ENCODE peak calls at places on chromosomes 1 and 21, in nine cellular contexts. I, Q, A, L, D, J, P, T and B are unnamed samples.
A peak's percentile ranks its signal among the peaks of the same experiment; 100 is the strongest.

GRCh38 chr1:5933676-5934057 is 58.6 kb downstream of the NPHP4 start:
- DNase-seq in T (no peak), P (no peak), Q (no peak), J (no peak), D (no peak), A (no peak), L (no peak), I (no peak), B (no peak)

GRCh38 chr1:27760411-27760810 is 12.6 kb upstream of the STX12 start:
- DNase-seq in I (no peak), T (no peak), Q (no peak), J (no peak), L (peak; percentile 25), A (no peak), P (no peak), D (no peak), B (no peak)

GRCh38 chr1:169112241-169112640 is 5.8 kb downstream of the ATP1B1 start:
- DNase-seq in T (no peak), D (no peak), Q (no peak), P (peak; percentile 53), L (no peak), I (peak; percentile 69), J (no peak), A (peak; percentile 88), B (no peak)

GRCh38 chr1:50735443-50735842 is 224.6 kb downstream of the FAF1 start:
- DNase-seq in I (no peak), A (peak; percentile 20), J (no peak), D (no peak), P (no peak), Q (no peak), L (peak; percentile 44), T (no peak), B (peak; percentile 17)

GRCh38 chr1:10473145-10473765 is 926 bp upstream of the DFFA start:
- DNase-seq in D (no peak), T (no peak), P (no peak), I (no peak), L (no peak), J (no peak), A (no peak), Q (no peak), B (no peak)

GRCh38 chr21:26965567-26966359 is 1.1 kb downstream of the ADAMTS5 start:
- DNase-seq in T (no peak), D (peak; percentile 87), Q (no peak), A (no peak), L (peak; percentile 46), I (no peak), P (peak; percentile 19), J (no peak), B (peak; percentile 58)

GRCh38 chr1:10685196-10685850 is 111.1 kb downstream of the CASZ1 start:
- DNase-seq in Q (no peak), T (no peak), P (no peak), D (no peak), A (no peak), I (no peak), L (no peak), J (no peak), B (no peak)

GRCh38 chr1:2115922-2116341 is 65.7 kb downstream of the PRKCZ start:
- DNase-seq in I (no peak), Q (no peak), J (no peak), T (no peak), D (peak; percentile 46), L (no peak), P (no peak), A (no peak), B (no peak)

GRCh38 chr1:118785246-118785645 is 202.9 kb downstream of the TBX15 start:
- DNase-seq in J (no peak), T (no peak), D (no peak), L (peak; percentile 46), I (peak; percentile 24), A (peak; percentile 3), P (no peak), Q (no peak), B (no peak)

GRCh38 chr1:179080866-179081695 is 789 bp upstream of the TOR3A start:
- DNase-seq in Q (no peak), L (no peak), P (no peak), J (no peak), T (no peak), I (no peak), A (no peak), D (no peak), B (no peak)

GRCh38 chr21:27561116-27561515 is 594.2 kb upstream of the ADAMTS5 start:
- DNase-seq in T (no peak), I (no peak), D (no peak), A (no peak), Q (no peak), J (no peak), P (peak; percentile 17), L (no peak), B (peak; percentile 28)

GRCh38 chr1:21607549-21608529 is 61.3 kb downstream of the RAP1GAP start:
- DNase-seq in P (peak; percentile 98), T (no peak), Q (no peak), J (peak; percentile 67), I (peak; percentile 97), L (peak; percentile 78), D (peak; percentile 90), A (peak; percentile 65), B (peak; percentile 96)

GRCh38 chr1:223233410-223234163 is 90.5 kb upstream of the TLR5 start:
- DNase-seq in P (no peak), J (peak; percentile 65), L (peak; percentile 77), D (no peak), Q (no peak), A (no peak), I (peak; percentile 42), T (peak; percentile 21), B (no peak)

GRCh38 chr1:221878134-221878533 is 136.2 kb upstream of the DUSP10 start:
- DNase-seq in D (no peak), J (no peak), Q (no peak), A (no peak), T (no peak), L (peak; percentile 29), P (no peak), I (no peak), B (no peak)

GRCh38 chr1:219339466-219339865 is 165.8 kb downstream of the LYPLAL1 start:
- DNase-seq in D (no peak), L (peak; percentile 36), T (no peak), J (no peak), A (no peak), I (no peak), P (no peak), Q (no peak), B (no peak)

GRCh38 chr1:244302889-244303609 is 148.7 kb downstream of the ADSS2 start:
- DNase-seq in A (no peak), D (no peak), I (no peak), L (peak; percentile 54), P (peak; percentile 64), T (peak; percentile 59), Q (no peak), J (peak; percentile 92), B (peak; percentile 45)

GRCh38 chr1:229303855-229304254 is 32.9 kb downstream of the RAB4A start:
- DNase-seq in D (no peak), Q (no peak), L (no peak), T (no peak), A (no peak), I (no peak), P (no peak), J (no peak), B (no peak)

GRCh38 chr1:185441608-185442007 is 124.6 kb upstream of the IVNS1ABP start:
- DNase-seq in L (peak; percentile 63), I (peak; percentile 80), T (peak; percentile 93), D (no peak), J (peak; percentile 37), A (no peak), P (no peak), Q (no peak), B (no peak)

GRCh38 chr1:910881-911721 is 12.6 kb upstream of the SAMD11 start:
- DNase-seq in P (peak; percentile 17), A (no peak), J (peak; percentile 74), L (peak; percentile 32), I (peak; percentile 76), D (peak; percentile 42), T (peak; percentile 41), Q (no peak), B (no peak)

GRCh38 chr1:26044971-26045711 is 777 bp downstream of the SLC30A2 start:
- DNase-seq in T (no peak), A (no peak), Q (no peak), I (no peak), J (no peak), D (peak; percentile 43), L (no peak), P (no peak), B (no peak)

GRCh38 chr21:46639489-46640386 is 4.3 kb downstream of the PRMT2 start:
- DNase-seq in Q (no peak), T (no peak), A (peak; percentile 50), L (peak; percentile 46), J (no peak), D (no peak), I (no peak), P (no peak), B (no peak)
- TF ChIP-seq CTCF in Q (peak; percentile 45), T (no peak), A (no peak), L (peak; percentile 44), J (peak; percentile 49), D (peak; percentile 37), I (peak; percentile 53), P (no peak), B (no peak)

DNA sequence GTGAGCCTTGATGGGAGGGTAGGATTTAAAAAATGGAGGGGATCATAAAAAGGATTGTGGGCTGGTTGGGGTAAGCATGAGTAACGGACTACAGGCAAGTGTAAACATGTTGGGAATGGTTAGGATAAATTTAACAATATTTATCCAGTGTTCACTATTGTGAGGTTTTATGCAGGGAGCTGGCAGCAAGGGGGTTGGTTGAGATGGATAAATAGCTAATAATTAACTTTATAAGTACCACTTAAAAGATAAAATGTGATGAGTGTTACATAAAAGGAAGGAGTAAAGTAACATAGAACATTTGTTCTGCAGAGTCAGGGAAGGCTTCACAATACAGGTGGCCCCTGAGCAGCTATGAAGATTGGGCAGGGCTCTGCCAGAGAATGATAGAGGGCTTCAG is 109.0 kb downstream of the NGF start:
- DNase-seq in I (no peak), L (no peak), D (no peak), Q (no peak), J (no peak), A (no peak), P (peak; percentile 32), T (no peak), B (no peak)
- TF ChIP-seq CTCF in I (no peak), L (no peak), D (no peak), Q (no peak), J (no peak), A (no peak), P (no peak), T (no peak), B (no peak)

DNA sequence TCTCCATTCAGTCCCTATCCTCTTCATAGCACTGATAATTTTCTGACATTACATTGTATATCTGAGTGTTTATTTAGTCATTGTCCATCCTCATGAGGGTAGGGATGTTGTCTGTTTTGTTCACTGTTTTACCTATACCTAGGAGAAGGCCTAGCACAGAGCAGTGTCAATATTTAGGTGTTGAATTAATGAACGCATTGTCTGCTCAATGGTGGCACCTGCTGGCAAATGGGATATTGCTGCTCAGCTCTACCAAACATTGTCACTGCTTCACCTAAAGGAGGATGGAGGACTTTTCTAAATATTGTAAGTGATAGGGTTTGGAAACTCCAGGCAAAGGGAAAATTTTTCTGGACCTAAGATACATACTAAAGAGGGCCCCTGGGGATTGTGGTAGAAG is 243.9 kb downstream of the RRAGC start:
- DNase-seq in P (no peak), T (no peak), A (no peak), I (no peak), Q (no peak), J (no peak), L (no peak), D (no peak), B (no peak)
- TF ChIP-seq CTCF in P (no peak), T (peak; percentile 52), A (peak; percentile 14), I (no peak), Q (no peak), J (no peak), L (peak; percentile 23), D (peak; percentile 29), B (no peak)

GRCh38 chr21:32403201-32403701 is 9.3 kb upstream of the EVA1C start:
- DNase-seq in J (no peak), I (peak; percentile 74), Q (no peak), L (peak; percentile 73), T (no peak), A (peak; percentile 69), D (peak; percentile 62), P (peak; percentile 70), B (no peak)
- TF ChIP-seq CTCF in J (peak; percentile 65), I (peak; percentile 74), Q (peak; percentile 71), L (peak; percentile 76), T (peak; percentile 62), A (peak; percentile 53), D (peak; percentile 79), P (peak; percentile 62), B (no peak)